ENCODE peak calls at places on chromosomes 6 and 20, in ten cellular contexts. J is GM20000; K is nephron progenitor cell; X is upper lobe of left lung; H is RWPE1; A is heart right ventricle; V is glutamatergic neuron; E is GM10248; F is CD8-positive, alpha-beta T cell; M is gastrocnemius medialis. O is an unnamed sample.

GRCh38 chr6:154951400-154952200 is 43.5 kb upstream of the TIAM2 start:
- DNase-seq in J (peak), K (no peak), X (no peak), H (peak), A (no peak), V (no peak), E (peak), F (no peak), M (no peak), O (no peak)

GRCh38 chr6:68026483-68026882 is 608.6 kb upstream of the ADGRB3 start:
- DNase-seq in J (no peak), K (no peak), X (no peak), H (no peak), A (no peak), V (no peak), E (no peak), F (no peak), M (no peak), O (no peak)

GRCh38 chr6:166032366-166033171 is 135.1 kb downstream of the TBXT start:
- DNase-seq in J (no peak), K (no peak), X (no peak), H (no peak), A (peak), V (no peak), E (no peak), F (no peak), M (peak), O (no peak)

GRCh38 chr20:16462711-16463110 is 110.5 kb downstream of the KIF16B start:
- DNase-seq in J (no peak), K (no peak), X (no peak), H (no peak), A (no peak), V (no peak), E (no peak), F (no peak), M (no peak), O (no peak)

GRCh38 chr20:49529470-49529869 is 38.5 kb downstream of the PTGIS start:
- DNase-seq in J (no peak), K (no peak), X (no peak), H (peak), A (no peak), V (no peak), E (no peak), F (no peak), M (peak), O (no peak)

GRCh38 chr20:34529742-34530141 is 13.5 kb downstream of the DYNLRB1 start:
- DNase-seq in J (no peak), K (no peak), X (no peak), H (no peak), A (no peak), V (no peak), E (no peak), F (no peak), M (no peak), O (no peak)

GRCh38 chr20:3652217-3652616 is 11.0 kb downstream of the GFRA4 start:
- DNase-seq in J (no peak), K (no peak), X (no peak), H (no peak), A (no peak), V (no peak), E (no peak), F (no peak), M (no peak), O (no peak)

GRCh38 chr6:149043476-149044130 is 273.9 kb upstream of the TAB2 start:
- DNase-seq in J (peak), K (peak), X (no peak), H (no peak), A (no peak), V (peak), E (no peak), F (no peak), M (no peak), O (no peak)

GRCh38 chr6:15283986-15284361 is 38.1 kb downstream of the JARID2 start:
- DNase-seq in J (no peak), K (no peak), X (no peak), H (no peak), A (no peak), V (no peak), E (no peak), F (no peak), M (no peak), O (no peak)

GRCh38 chr20:41632896-41633295 is 14.7 kb upstream of the CHD6 start:
- DNase-seq in J (no peak), K (no peak), X (no peak), H (no peak), A (no peak), V (no peak), E (no peak), F (no peak), M (no peak), O (no peak)

GRCh38 chr6:33673847-33674246 is 37.7 kb downstream of the UQCC2 start:
- DNase-seq in J (no peak), K (no peak), X (no peak), H (no peak), A (no peak), V (no peak), E (no peak), F (no peak), M (no peak), O (no peak)

GRCh38 chr6:156703719-156704118 is 73.5 kb upstream of the ARID1B start:
- DNase-seq in J (no peak), K (no peak), X (no peak), H (no peak), A (no peak), V (no peak), E (no peak), F (no peak), M (no peak), O (no peak)

GRCh38 chr20:13868331-13868730 is 83.5 kb downstream of the NDUFAF5 start:
- DNase-seq in J (no peak), K (no peak), X (peak), H (no peak), A (no peak), V (no peak), E (no peak), F (no peak), M (no peak), O (no peak)

GRCh38 chr20:34621383-34622367 is 55.2 kb downstream of the PIGU start:
- DNase-seq in J (no peak), K (no peak), X (no peak), H (peak), A (no peak), V (no peak), E (no peak), F (no peak), M (no peak), O (no peak)

GRCh38 chr6:155340464-155341129 is 26.3 kb upstream of the TFB1M start:
- DNase-seq in J (no peak), K (no peak), X (no peak), H (no peak), A (no peak), V (no peak), E (no peak), F (no peak), M (no peak), O (no peak)

GRCh38 chr6:101806241-101806640 is 412.7 kb downstream of the GRIK2 start:
- DNase-seq in J (no peak), K (no peak), X (no peak), H (no peak), A (no peak), V (no peak), E (no peak), F (no peak), M (no peak), O (no peak)

GRCh38 chr20:60565093-60565492 is 606.9 kb downstream of the CDH26 start:
- DNase-seq in J (no peak), K (no peak), X (no peak), H (no peak), A (no peak), V (no peak), E (no peak), F (no peak), M (no peak), O (no peak)

GRCh38 chr6:32944265-32944664 is 3.4 kb upstream of the HLA-DMB start:
- DNase-seq in J (peak), K (no peak), X (peak), H (no peak), A (no peak), V (no peak), E (peak), F (no peak), M (no peak), O (no peak)

GRCh38 chr6:122845916-122846632 is 57.0 kb downstream of the SMPDL3A start:
- DNase-seq in J (no peak), K (no peak), X (no peak), H (no peak), A (no peak), V (no peak), E (no peak), F (no peak), M (no peak), O (no peak)

GRCh38 chr6:12020187-12020791 is 8.2 kb downstream of the HIVEP1 start:
- DNase-seq in J (no peak), K (no peak), X (no peak), H (no peak), A (no peak), V (no peak), E (no peak), F (no peak), M (no peak), O (no peak)

GRCh38 chr6:108966855-108967755 is 118.9 kb downstream of the ARMC2 start:
- DNase-seq in J (no peak), K (peak), X (peak), H (peak), A (peak), V (peak), E (no peak), F (no peak), M (peak), O (peak)

GRCh38 chr20:56991516-56991915 is 274.9 kb downstream of the BMP7 start:
- DNase-seq in J (no peak), K (no peak), X (no peak), H (no peak), A (no peak), V (no peak), E (no peak), F (no peak), M (no peak), O (no peak)

GRCh38 chr20:25699914-25700313 is 3.3 kb upstream of the ZNF337 start:
- DNase-seq in J (no peak), K (no peak), X (no peak), H (no peak), A (no peak), V (no peak), E (no peak), F (no peak), M (no peak), O (no peak)

GRCh38 chr6:133854633-133855598 is 34.0 kb upstream of the TCF21 start:
- DNase-seq in J (no peak), K (peak), X (no peak), H (no peak), A (no peak), V (peak), E (peak), F (no peak), M (no peak), O (no peak)

GRCh38 chr6:135586844-135587243 is 89.3 kb upstream of the AHI1 start:
- DNase-seq in J (peak), K (no peak), X (peak), H (no peak), A (no peak), V (no peak), E (no peak), F (no peak), M (no peak), O (no peak)

GRCh38 chr6:42419490-42420280 is 32.0 kb downstream of the TRERF1 start:
- DNase-seq in J (no peak), K (no peak), X (no peak), H (no peak), A (no peak), V (no peak), E (no peak), F (no peak), M (no peak), O (no peak)

GRCh38 chr6:8054276-8054675 is 9.9 kb downstream of the BLOC1S5 start:
- DNase-seq in J (no peak), K (no peak), X (no peak), H (no peak), A (no peak), V (no peak), E (no peak), F (no peak), M (no peak), O (no peak)

GRCh38 chr6:47718571-47718970 is 20.2 kb downstream of the ADGRF4 start:
- DNase-seq in J (no peak), K (no peak), X (no peak), H (no peak), A (no peak), V (no peak), E (no peak), F (no peak), M (no peak), O (no peak)

GRCh38 chr6:20317430-20317829 is 84.2 kb upstream of the E2F3 start:
- DNase-seq in J (no peak), K (no peak), X (no peak), H (peak), A (no peak), V (no peak), E (no peak), F (no peak), M (no peak), O (no peak)

GRCh38 chr6:63565727-63566625 is 6.3 kb upstream of the LOC128125822 start:
- DNase-seq in J (no peak), K (no peak), X (no peak), H (no peak), A (no peak), V (no peak), E (no peak), F (no peak), M (no peak), O (no peak)

GRCh38 chr6:6674872-6675271 is 86.4 kb downstream of the LY86 start:
- DNase-seq in J (no peak), K (no peak), X (no peak), H (no peak), A (no peak), V (no peak), E (no peak), F (no peak), M (no peak), O (no peak)
- TF ChIP-seq CTCF in J (peak), K (peak), X (no peak), H (no peak), A (peak), V (peak), E (no peak), F (no peak), M (no peak), O (no peak)

GRCh38 chr20:11917663-11918062 is at the start of gene BTBD3:
- DNase-seq in J (peak), K (no peak), X (peak), H (no peak), A (peak), V (peak), E (peak), F (no peak), M (peak), O (no peak)
- TF ChIP-seq CTCF in J (no peak), K (no peak), X (no peak), H (no peak), A (peak), V (no peak), E (peak), F (no peak), M (no peak), O (no peak)

DNA sequence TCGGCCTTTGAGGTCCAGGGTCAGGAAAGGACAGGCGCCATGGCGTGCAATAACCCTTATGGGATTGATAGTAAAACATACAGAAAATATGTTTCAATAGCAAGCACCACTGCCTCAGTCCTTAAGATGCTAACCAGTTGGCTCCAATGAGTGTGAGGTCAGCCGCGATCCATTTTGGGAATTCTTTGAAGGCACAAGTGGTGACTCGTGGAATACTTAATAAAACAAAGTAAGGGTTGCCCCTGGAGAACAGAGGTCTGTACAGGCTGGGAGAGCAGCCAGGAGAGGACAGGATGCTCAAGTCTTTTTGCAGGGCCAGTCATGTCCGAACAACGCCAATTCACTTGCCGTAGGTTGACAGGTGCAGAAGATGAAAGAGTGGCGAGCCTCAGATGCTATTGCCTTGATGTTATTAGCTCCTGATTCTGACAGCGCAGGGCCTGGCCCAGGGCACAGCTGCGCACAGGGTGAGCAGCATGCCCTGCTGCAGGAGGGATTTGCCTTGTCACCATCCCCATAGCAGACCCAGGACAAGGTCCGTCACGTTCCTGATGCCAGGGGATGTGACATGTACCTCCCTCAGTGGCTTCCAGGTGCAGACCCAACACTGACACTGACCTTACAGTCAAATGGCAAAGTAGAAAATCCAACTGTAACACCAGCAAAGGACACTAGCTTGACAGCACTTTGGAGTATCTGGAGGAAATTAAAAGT is 21.8 kb downstream of the SYNDIG1 start:
- DNase-seq in J (no peak), K (no peak), X (no peak), H (no peak), A (no peak), V (no peak), E (no peak), F (no peak), M (no peak), O (no peak)
- TF ChIP-seq CTCF in J (no peak), K (no peak), X (no peak), H (no peak), A (no peak), V (no peak), E (no peak), F (no peak), M (no peak), O (no peak)

GRCh38 chr6:2986722-2987196 is 12.9 kb upstream of the NQO2 start:
- DNase-seq in J (no peak), K (no peak), X (no peak), H (no peak), A (no peak), V (no peak), E (no peak), F (no peak), M (no peak), O (no peak)

GRCh38 chr6:2988426-2989331 is 11.0 kb upstream of the NQO2 start:
- DNase-seq in J (peak), K (peak), X (peak), H (peak), A (peak), V (peak), E (peak), F (peak), M (peak), O (peak)

GRCh38 chr6:2990179-2990931 is 9.3 kb upstream of the NQO2 start:
- DNase-seq in J (no peak), K (no peak), X (peak), H (no peak), A (no peak), V (no peak), E (no peak), F (no peak), M (no peak), O (no peak)

GRCh38 chr6:2989332-2990178 is 10.1 kb upstream of the NQO2 start:
- DNase-seq in J (peak), K (peak), X (peak), H (peak), A (peak), V (peak), E (peak), F (peak), M (peak), O (peak)

GRCh38 chr6:2988076-2988425 is 11.6 kb upstream of the NQO2 start:
- DNase-seq in J (no peak), K (no peak), X (no peak), H (no peak), A (no peak), V (no peak), E (no peak), F (no peak), M (no peak), O (no peak)
- TF ChIP-seq CTCF in J (no peak), K (no peak), X (no peak), H (no peak), A (no peak), V (no peak), E (no peak), F (no peak), M (no peak), O (no peak)